ENCODE peak calls at places on chromosome 2, in seven cellular contexts. N is left kidney; Y is fibroblast of lung; K is stimulated activated CD4-positive, alpha-beta T cell treated with anti-CD3 and anti-CD28 coated beads, Interleukin-1b, Interleukin-23, amount 100 ng/mL, for 1 hour; R is naive thymus-derived CD8-positive, alpha-beta T cell; W is GM04503; X is HT-29. C is an unnamed sample.

GRCh38 chr2:9095690-9096089 is 92.2 kb upstream of the MBOAT2 start:
- DNase-seq in N (peak), Y (peak), K (no peak), R (no peak), W (no peak), X (no peak), C (no peak)

GRCh38 chr2:230938516-230939065 is 13.5 kb upstream of the GPR55 start:
- DNase-seq in N (no peak), Y (no peak), K (no peak), R (no peak), W (no peak), X (no peak), C (no peak)

GRCh38 chr2:609520-610280 is 67.5 kb downstream of the TMEM18 start:
- DNase-seq in N (no peak), Y (no peak), K (no peak), R (no peak), W (no peak), X (no peak), C (no peak)

GRCh38 chr2:215698566-215698965 is 262.7 kb upstream of the FN1 start:
- DNase-seq in N (no peak), Y (peak), K (no peak), R (no peak), W (peak), X (no peak), C (no peak)

GRCh38 chr2:185833864-185834263 is 95.3 kb downstream of the FSIP2 start:
- DNase-seq in N (no peak), Y (peak), K (no peak), R (no peak), W (no peak), X (no peak), C (no peak)

GRCh38 chr2:67565761-67566160 is 168.6 kb downstream of the ETAA1 start:
- DNase-seq in N (no peak), Y (peak), K (no peak), R (no peak), W (no peak), X (no peak), C (no peak)

GRCh38 chr2:84038866-84039265 is 420.2 kb downstream of the SUCLG1 start:
- DNase-seq in N (peak), Y (no peak), K (no peak), R (no peak), W (no peak), X (peak), C (no peak)

GRCh38 chr2:229572434-229573338 is 141.7 kb downstream of the DNER start:
- DNase-seq in N (no peak), Y (no peak), K (no peak), R (no peak), W (no peak), X (no peak), C (no peak)

GRCh38 chr2:38603402-38604265 is 906 bp upstream of the HNRNPLL start:
- DNase-seq in N (peak), Y (peak), K (peak), R (peak), W (no peak), X (peak), C (peak)

GRCh38 chr2:237731663-237732062 is 66.9 kb upstream of the RBM44 start:
- DNase-seq in N (peak), Y (peak), K (no peak), R (no peak), W (no peak), X (peak), C (no peak)

GRCh38 chr2:84477886-84478285 is 18.8 kb upstream of the SUCLG1 start:
- DNase-seq in N (no peak), Y (no peak), K (no peak), R (no peak), W (no peak), X (no peak), C (no peak)

GRCh38 chr2:239806758-239807434 is 218.2 kb downstream of the NDUFA10 start:
- DNase-seq in N (no peak), Y (no peak), K (no peak), R (no peak), W (no peak), X (no peak), C (no peak)

GRCh38 chr2:24830351-24830750 is 37.1 kb downstream of the CENPO start:
- DNase-seq in N (peak), Y (peak), K (no peak), R (no peak), W (no peak), X (peak), C (no peak)

GRCh38 chr2:27509326-27509725 is 12.7 kb downstream of the GCKR start:
- DNase-seq in N (peak), Y (peak), K (no peak), R (no peak), W (no peak), X (no peak), C (no peak)

GRCh38 chr2:179826297-179826696 is 35.1 kb downstream of the ZNF385B start:
- DNase-seq in N (no peak), Y (peak), K (no peak), R (no peak), W (no peak), X (no peak), C (no peak)

GRCh38 chr2:26578581-26578980 is 62.6 kb downstream of the CIB4 start:
- DNase-seq in N (no peak), Y (no peak), K (no peak), R (no peak), W (no peak), X (no peak), C (no peak)

GRCh38 chr2:17643031-17643615 is 102.6 kb downstream of the VSNL1 start:
- DNase-seq in N (no peak), Y (peak), K (no peak), R (no peak), W (peak), X (peak), C (no peak)

GRCh38 chr2:103960126-103960508 is 893.8 kb upstream of the POU3F3 start:
- DNase-seq in N (no peak), Y (no peak), K (no peak), R (no peak), W (no peak), X (no peak), C (no peak)

GRCh38 chr2:180618570-180618969 is 361.8 kb upstream of the UBE2E3 start:
- DNase-seq in N (no peak), Y (peak), K (no peak), R (no peak), W (no peak), X (no peak), C (no peak)

GRCh38 chr2:84781942-84782716 is 98.8 kb downstream of the TRABD2A start:
- DNase-seq in N (no peak), Y (peak), K (no peak), R (peak), W (no peak), X (no peak), C (peak)

GRCh38 chr2:55653255-55653654 is 35.8 kb upstream of the PPP4R3B start:
- DNase-seq in N (no peak), Y (no peak), K (no peak), R (no peak), W (no peak), X (no peak), C (no peak)

GRCh38 chr2:1607236-1607920 is 136.9 kb downstream of the PXDN start:
- DNase-seq in N (peak), Y (no peak), K (no peak), R (no peak), W (no peak), X (no peak), C (no peak)

GRCh38 chr2:28736034-28736433 is 15.6 kb upstream of the PPP1CB start:
- DNase-seq in N (no peak), Y (peak), K (no peak), R (no peak), W (no peak), X (no peak), C (no peak)

GRCh38 chr2:202030676-202031075 is 3.0 kb upstream of the FZD7 start:
- DNase-seq in N (no peak), Y (no peak), K (no peak), R (no peak), W (no peak), X (no peak), C (no peak)

GRCh38 chr2:88218971-88219370 is 48.8 kb downstream of the THNSL2 start:
- DNase-seq in N (peak), Y (no peak), K (no peak), R (no peak), W (no peak), X (no peak), C (no peak)

GRCh38 chr2:34831096-34831495 is 1232.0 kb upstream of the FAM98A start:
- DNase-seq in N (no peak), Y (no peak), K (no peak), R (no peak), W (no peak), X (no peak), C (no peak)

GRCh38 chr2:215427585-215427984 is 8.3 kb downstream of the FN1 start:
- DNase-seq in N (no peak), Y (peak), K (no peak), R (no peak), W (no peak), X (no peak), C (no peak)

GRCh38 chr2:118371500-118371899 is 283.2 kb downstream of the INSIG2 start:
- DNase-seq in N (peak), Y (peak), K (no peak), R (no peak), W (no peak), X (peak), C (no peak)

GRCh38 chr2:162197095-162197825 is 45.2 kb upstream of the GCG start:
- DNase-seq in N (no peak), Y (peak), K (no peak), R (no peak), W (no peak), X (no peak), C (no peak)

GRCh38 chr2:184468826-184469225 is 129.5 kb upstream of the ZNF804A start:
- DNase-seq in N (no peak), Y (no peak), K (no peak), R (no peak), W (no peak), X (no peak), C (no peak)

GRCh38 chr2:101083613-101084012 is 67.6 kb downstream of the TBC1D8 start:
- DNase-seq in N (no peak), Y (no peak), K (no peak), R (no peak), W (no peak), X (no peak), C (no peak)

GRCh38 chr2:119326938-119327337 is 39.7 kb downstream of the C2orf76 start:
- DNase-seq in N (no peak), Y (no peak), K (no peak), R (no peak), W (no peak), X (no peak), C (no peak)

GRCh38 chr2:30797381-30798015 is 9.7 kb downstream of the CAPN13 start:
- DNase-seq in N (no peak), Y (no peak), K (no peak), R (no peak), W (no peak), X (no peak), C (no peak)

GRCh38 chr2:163198972-163199371 is 360.4 kb upstream of the KCNH7 start:
- DNase-seq in N (no peak), Y (peak), K (no peak), R (no peak), W (no peak), X (no peak), C (no peak)

GRCh38 chr2:224513991-224514390 is 71.2 kb downstream of the CUL3 start:
- DNase-seq in N (no peak), Y (peak), K (no peak), R (no peak), W (no peak), X (no peak), C (no peak)

GRCh38 chr2:76415821-76416220 is 705.1 kb upstream of the GCFC2 start:
- DNase-seq in N (peak), Y (no peak), K (no peak), R (no peak), W (no peak), X (no peak), C (no peak)

GRCh38 chr2:134443814-134444480 is 190.1 kb downstream of the MGAT5 start:
- DNase-seq in N (no peak), Y (no peak), K (no peak), R (no peak), W (no peak), X (no peak), C (no peak)

GRCh38 chr2:70932631-70933230 is 3.0 kb upstream of the ATP6V1B1 start:
- DNase-seq in N (no peak), Y (no peak), K (no peak), R (no peak), W (no peak), X (no peak), C (no peak)

GRCh38 chr2:17160594-17160993 is 357.6 kb downstream of the RAD51AP2 start:
- DNase-seq in N (no peak), Y (no peak), K (no peak), R (no peak), W (no peak), X (no peak), C (no peak)

C was measured in memory B cell.